ENCODE peak calls at places on chromosome 4, in ten cellular contexts. T, Q, F, D, Z, M, I, A, C and P are unnamed samples.

GRCh38 chr4:52925531-52925968 is 63.4 kb downstream of the RASL11B start:
- DNase-seq in D (no peak), Q (no peak), C (peak; percentile 33), F (no peak), I (no peak), T (no peak), A (no peak), Z (no peak), M (no peak), P (no peak)

GRCh38 chr4:4779486-4779885 is 80.0 kb upstream of the MSX1 start:
- DNase-seq in Q (no peak), A (no peak), I (no peak), F (no peak), Z (no peak), T (no peak), C (no peak), M (no peak), D (no peak), P (no peak)

GRCh38 chr4:65661469-65661868 is 8.8 kb downstream of the EPHA5 start:
- DNase-seq in T (peak; percentile 15), C (no peak), D (peak; percentile 6), Z (no peak), I (no peak), F (no peak), M (no peak), A (no peak), Q (no peak), P (no peak)

GRCh38 chr4:180485407-180485806 is 1757.8 kb upstream of the TENM3 start:
- DNase-seq in D (no peak), I (no peak), T (no peak), A (no peak), Z (no peak), Q (no peak), M (no peak), C (no peak), F (no peak), P (no peak)

GRCh38 chr4:154741877-154742851 is 1.6 kb upstream of the LRAT start:
- DNase-seq in D (peak; percentile 57), M (no peak), I (no peak), C (peak; percentile 23), Z (no peak), T (no peak), F (no peak), Q (peak; percentile 17), A (no peak), P (no peak)

GRCh38 chr4:137417676-137418075 is 114.6 kb downstream of the PCDH18 start:
- DNase-seq in T (no peak), F (no peak), Z (no peak), C (no peak), D (no peak), A (no peak), I (no peak), Q (no peak), M (no peak), P (no peak)

GRCh38 chr4:98448923-98449322 is 187.7 kb downstream of the RAP1GDS1 start:
- DNase-seq in Q (no peak), A (no peak), D (no peak), M (peak; percentile 32), F (no peak), I (no peak), T (no peak), C (no peak), Z (no peak), P (no peak)

GRCh38 chr4:48078862-48079655 is 55.0 kb downstream of the TXK start:
- DNase-seq in C (no peak), T (no peak), F (no peak), D (no peak), M (no peak), A (no peak), Q (no peak), Z (no peak), I (no peak), P (no peak)

GRCh38 chr4:116058129-116058528 is 944.7 kb upstream of the NDST4 start:
- DNase-seq in F (no peak), Z (no peak), I (no peak), M (no peak), C (no peak), Q (no peak), A (no peak), T (no peak), D (no peak), P (no peak)